ENCODE peak calls at places on chromosomes 2 and 18, in ten cellular contexts. H is astrocyte of the spinal cord; C is fibroblast of the aortic adventitia; O is epithelial cell of esophagus; K is foreskin keratinocyte; T is PC-9; S is CD8-positive, alpha-beta T cell; G is activated CD8-positive, alpha-beta T cell treated with anti-CD3 and anti-CD28 coated beads for 36 hours; W is heart right ventricle; L is HCT116. J is an unnamed sample.

GRCh38 chr2:149720615-149721014 is 133.0 kb upstream of the MMADHC start:
- DNase-seq in H (no peak), G (no peak), S (no peak), W (no peak), L (no peak), K (no peak), T (no peak), C (no peak), O (no peak), J (no peak)

GRCh38 chr2:2558476-2558875 is 227.4 kb upstream of the MYT1L start:
- DNase-seq in G (no peak), T (no peak), H (no peak), S (no peak), L (no peak), K (no peak), W (no peak), C (no peak), O (no peak), J (no peak)

GRCh38 chr2:230690439-230690838 is 22.2 kb upstream of the CAB39 start:
- DNase-seq in L (no peak), H (peak), G (no peak), T (no peak), O (no peak), C (peak), W (no peak), K (no peak), S (no peak), J (no peak)

GRCh38 chr18:5604778-5605177 is 61.0 kb upstream of the EPB41L3 start:
- DNase-seq in W (no peak), H (no peak), L (no peak), G (no peak), T (no peak), S (no peak), C (no peak), O (no peak), K (no peak), J (no peak)

GRCh38 chr18:64791211-64791610 is 642.3 kb upstream of the LINC00305 start:
- DNase-seq in O (no peak), T (no peak), G (no peak), W (no peak), L (no peak), S (no peak), H (no peak), K (no peak), C (no peak), J (no peak)

GRCh38 chr2:117621330-117621729 is 193.2 kb upstream of the DDX18 start:
- DNase-seq in L (no peak), T (peak), O (no peak), W (no peak), C (no peak), H (no peak), K (no peak), S (no peak), G (no peak), J (no peak)

GRCh38 chr2:158783923-158784322 is 11.2 kb upstream of the DAPL1 start:
- DNase-seq in L (no peak), K (peak), T (no peak), O (peak), G (no peak), C (no peak), W (no peak), S (no peak), H (no peak), J (no peak)

GRCh38 chr2:145812163-145812554 is 1292.2 kb upstream of the ZEB2 start:
- DNase-seq in G (no peak), S (no peak), L (no peak), W (no peak), T (no peak), C (no peak), H (no peak), O (no peak), K (no peak), J (no peak)

GRCh38 chr2:105125920-105126319 is 88.1 kb downstream of the MRPS9 start:
- DNase-seq in C (no peak), L (no peak), K (no peak), W (no peak), T (no peak), G (no peak), H (no peak), S (no peak), O (no peak), J (no peak)

GRCh38 chr2:238296638-238297457 is 8.4 kb upstream of the PER2 start:
- DNase-seq in T (no peak), G (no peak), W (no peak), K (no peak), O (no peak), S (no peak), L (no peak), C (no peak), H (no peak), J (peak)

GRCh38 chr18:61854578-61854977 is 38.2 kb downstream of the RNF152 start:
- DNase-seq in W (no peak), T (no peak), H (peak), L (no peak), K (no peak), O (peak), C (peak), S (no peak), G (no peak), J (no peak)

GRCh38 chr18:21450913-21451312 is 149.6 kb downstream of the ESCO1 start:
- DNase-seq in L (no peak), S (no peak), H (peak), G (no peak), K (no peak), C (no peak), W (no peak), T (no peak), O (no peak), J (no peak)

GRCh38 chr18:7367336-7367735 is 136.4 kb downstream of the LRRC30 start:
- DNase-seq in O (no peak), T (no peak), H (no peak), C (no peak), W (no peak), L (no peak), K (no peak), G (no peak), S (no peak), J (no peak)

GRCh38 chr2:43041661-43042360 is 184.6 kb downstream of the ZFP36L2 start:
- DNase-seq in G (no peak), S (no peak), K (peak), O (peak), T (peak), H (peak), W (no peak), C (peak), L (no peak), J (peak)

GRCh38 chr18:79478484-79479113 is 82.9 kb downstream of the NFATC1 start:
- DNase-seq in O (no peak), W (no peak), S (no peak), L (no peak), K (no peak), H (no peak), G (no peak), T (no peak), C (no peak), J (peak)

GRCh38 chr2:37837576-37838335 is 87.3 kb upstream of the RMDN2 start:
- DNase-seq in T (no peak), G (no peak), W (peak), K (no peak), C (peak), H (no peak), S (no peak), L (no peak), O (no peak), J (no peak)

GRCh38 chr2:88090446-88091283 is 23.0 kb downstream of the SMYD1 start:
- DNase-seq in K (no peak), W (no peak), H (no peak), L (no peak), O (no peak), C (no peak), G (peak), T (no peak), S (no peak), J (no peak)

GRCh38 chr2:207142461-207142860 is 23.3 kb downstream of the KLF7 start:
- DNase-seq in C (peak), G (peak), K (no peak), L (no peak), H (no peak), T (no peak), O (no peak), W (peak), S (no peak), J (no peak)

GRCh38 chr2:181058378-181059269 is 78.2 kb downstream of the UBE2E3 start:
- DNase-seq in H (peak), G (peak), O (peak), C (peak), T (peak), L (peak), K (no peak), W (no peak), S (peak), J (no peak)

GRCh38 chr2:102483086-102483485 is 10.1 kb downstream of the SLC9A4 start:
- DNase-seq in W (no peak), O (no peak), C (no peak), S (no peak), L (no peak), G (no peak), K (no peak), T (no peak), H (no peak), J (no peak)

GRCh38 chr2:158509928-158510797 is 53.4 kb downstream of the PKP4 start:
- DNase-seq in K (no peak), L (no peak), G (no peak), S (no peak), T (peak), C (peak), W (no peak), H (peak), O (peak), J (no peak)

GRCh38 chr2:119704670-119705120 is 25.7 kb downstream of the TMEM177 start:
- DNase-seq in W (no peak), L (no peak), H (peak), K (no peak), S (no peak), O (no peak), T (no peak), G (peak), C (peak), J (no peak)

GRCh38 chr2:42905341-42906114 is 113.1 kb upstream of the HAAO start:
- DNase-seq in C (peak), S (no peak), O (no peak), T (no peak), W (peak), K (no peak), G (no peak), L (no peak), H (peak), J (no peak)

GRCh38 chr2:133952896-133953295 is 301.0 kb upstream of the MGAT5 start:
- DNase-seq in G (no peak), C (no peak), K (no peak), S (no peak), L (no peak), W (no peak), T (no peak), H (no peak), O (no peak), J (no peak)

GRCh38 chr18:35130236-35130635 is 89.0 kb downstream of the MAPRE2 start:
- DNase-seq in O (no peak), T (no peak), G (no peak), L (no peak), K (no peak), H (no peak), W (no peak), S (no peak), C (no peak), J (no peak)

GRCh38 chr2:95059656-95060370 is 34.3 kb downstream of the MAL start:
- DNase-seq in S (no peak), W (no peak), O (no peak), K (no peak), T (peak), H (no peak), C (no peak), G (no peak), L (no peak), J (peak)

GRCh38 chr2:118489712-118490255 is 357.7 kb downstream of the EN1 start:
- DNase-seq in T (no peak), K (no peak), C (no peak), S (no peak), W (no peak), H (no peak), G (no peak), O (no peak), L (no peak), J (no peak)

GRCh38 chr2:238139141-238139840 is 823 bp downstream of the KLHL30 start:
- DNase-seq in L (no peak), H (no peak), S (no peak), K (no peak), W (no peak), O (no peak), C (no peak), G (peak), T (no peak), J (no peak)

GRCh38 chr18:67485655-67486054 is 30.9 kb downstream of the DSEL start:
- DNase-seq in K (no peak), G (no peak), H (no peak), O (no peak), L (no peak), W (no peak), T (no peak), S (no peak), C (no peak), J (no peak)

GRCh38 chr2:153455856-153456255 is 22.7 kb downstream of the RPRM start:
- DNase-seq in W (no peak), H (no peak), L (no peak), T (no peak), C (no peak), O (no peak), K (no peak), G (no peak), S (no peak), J (no peak)

GRCh38 chr18:21739604-21740473 is 753 bp upstream of the MIB1 start:
- DNase-seq in G (no peak), H (no peak), S (no peak), K (no peak), W (peak), O (no peak), T (no peak), L (no peak), C (no peak), J (no peak)

GRCh38 chr2:136188086-136188485 is 70.1 kb upstream of the CXCR4 start:
- DNase-seq in O (no peak), S (no peak), T (no peak), L (no peak), H (no peak), W (no peak), G (no peak), C (no peak), K (no peak), J (no peak)

GRCh38 chr2:209534228-209534627 is 110.4 kb downstream of the MAP2 start:
- DNase-seq in C (no peak), K (no peak), T (no peak), S (no peak), H (no peak), W (no peak), L (no peak), G (no peak), O (no peak), J (no peak)

GRCh38 chr2:163405298-163405697 is 330.5 kb downstream of the FIGN start:
- DNase-seq in T (no peak), G (no peak), S (no peak), K (no peak), W (no peak), L (no peak), H (no peak), O (no peak), C (no peak), J (no peak)

GRCh38 chr2:134244587-134244986 is 9.3 kb upstream of the MGAT5 start:
- DNase-seq in H (no peak), K (no peak), O (peak), W (no peak), G (no peak), S (no peak), C (no peak), T (no peak), L (no peak), J (no peak)

GRCh38 chr2:142140434-142140845 is 9.6 kb upstream of the LRP1B start:
- DNase-seq in T (no peak), H (peak), G (no peak), C (peak), K (no peak), W (no peak), O (peak), S (no peak), L (peak), J (no peak)

GRCh38 chr2:182324665-182325064 is 102.2 kb downstream of the PDE1A start:
- DNase-seq in T (no peak), G (no peak), K (no peak), H (peak), C (peak), S (no peak), O (peak), W (no peak), L (no peak), J (no peak)

DNA sequence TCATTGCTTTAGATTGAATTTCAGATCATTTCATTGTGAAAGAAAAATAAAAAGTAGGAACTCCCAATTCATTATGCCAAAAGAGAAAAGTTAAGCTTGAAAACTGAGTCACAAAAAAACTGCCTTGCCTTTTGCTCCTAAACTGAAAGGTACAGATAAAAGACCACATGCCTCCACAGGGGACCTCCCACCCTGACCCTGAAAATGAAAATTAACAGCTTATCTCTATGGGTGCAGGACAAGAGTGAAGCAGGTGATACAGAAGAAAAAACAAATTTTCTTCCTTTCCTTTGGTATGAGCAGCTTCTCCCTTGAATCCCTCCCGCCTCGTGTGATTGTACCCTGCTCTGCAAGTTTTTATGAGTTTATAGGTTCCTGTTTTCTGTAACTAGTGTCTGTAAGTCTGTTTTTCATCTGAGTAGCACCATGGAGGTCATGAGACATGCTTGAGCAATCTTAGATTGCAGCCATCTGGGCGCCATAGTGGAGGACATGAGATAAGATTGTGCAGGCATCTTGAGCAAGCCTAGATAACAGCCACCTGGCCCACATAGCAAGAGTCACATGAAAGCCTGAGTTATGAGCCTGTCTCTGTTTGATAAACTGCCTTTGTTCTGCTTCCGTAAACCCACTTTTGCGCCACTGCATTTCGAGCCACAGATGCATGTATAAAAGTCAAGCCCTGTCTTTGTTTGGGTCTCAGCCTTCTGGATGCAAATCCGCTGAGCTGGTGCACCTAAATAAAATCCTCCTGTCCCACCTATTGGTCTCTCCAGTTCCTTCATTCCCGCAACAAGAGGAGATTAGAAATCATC is 56.2 kb upstream of the DYNC1I2 start:
- DNase-seq in H (peak), T (no peak), L (peak), W (no peak), G (no peak), S (no peak), O (no peak), K (no peak), C (peak), J (no peak)
- TF ChIP-seq CTCF in H (no peak), T (no peak), L (no peak), W (no peak), G (no peak), S (no peak), O (no peak), K (no peak), C (no peak), J (no peak)

GRCh38 chr18:68839701-68840100 is 41.8 kb downstream of the CCDC102B start:
- DNase-seq in G (no peak), S (no peak), O (no peak), L (no peak), W (no peak), T (no peak), H (no peak), K (no peak), C (no peak), J (no peak)

GRCh38 chr18:68847219-68847860 is 49.5 kb downstream of the CCDC102B start:
- DNase-seq in O (peak), L (peak), W (no peak), H (peak), C (peak), K (no peak), S (no peak), T (peak), G (no peak), J (no peak)

GRCh38 chr18:68841301-68841700 is 43.4 kb downstream of the CCDC102B start:
- DNase-seq in L (no peak), W (no peak), O (peak), G (no peak), T (no peak), S (no peak), H (no peak), K (no peak), C (no peak), J (no peak)

GRCh38 chr18:68840554-68841263 is 42.8 kb downstream of the CCDC102B start:
- DNase-seq in C (peak), S (no peak), H (peak), T (no peak), L (peak), O (peak), W (peak), G (no peak), K (peak), J (no peak)

GRCh38 chr18:68843467-68844089 is 45.7 kb downstream of the CCDC102B start:
- DNase-seq in L (no peak), W (no peak), K (no peak), G (no peak), T (no peak), O (no peak), H (peak), C (peak), S (no peak), J (no peak)
- TF ChIP-seq CTCF in L (peak), W (no peak), K (peak), G (no peak), T (peak), O (no peak), H (peak), C (peak), S (no peak), J (peak)

DNA sequence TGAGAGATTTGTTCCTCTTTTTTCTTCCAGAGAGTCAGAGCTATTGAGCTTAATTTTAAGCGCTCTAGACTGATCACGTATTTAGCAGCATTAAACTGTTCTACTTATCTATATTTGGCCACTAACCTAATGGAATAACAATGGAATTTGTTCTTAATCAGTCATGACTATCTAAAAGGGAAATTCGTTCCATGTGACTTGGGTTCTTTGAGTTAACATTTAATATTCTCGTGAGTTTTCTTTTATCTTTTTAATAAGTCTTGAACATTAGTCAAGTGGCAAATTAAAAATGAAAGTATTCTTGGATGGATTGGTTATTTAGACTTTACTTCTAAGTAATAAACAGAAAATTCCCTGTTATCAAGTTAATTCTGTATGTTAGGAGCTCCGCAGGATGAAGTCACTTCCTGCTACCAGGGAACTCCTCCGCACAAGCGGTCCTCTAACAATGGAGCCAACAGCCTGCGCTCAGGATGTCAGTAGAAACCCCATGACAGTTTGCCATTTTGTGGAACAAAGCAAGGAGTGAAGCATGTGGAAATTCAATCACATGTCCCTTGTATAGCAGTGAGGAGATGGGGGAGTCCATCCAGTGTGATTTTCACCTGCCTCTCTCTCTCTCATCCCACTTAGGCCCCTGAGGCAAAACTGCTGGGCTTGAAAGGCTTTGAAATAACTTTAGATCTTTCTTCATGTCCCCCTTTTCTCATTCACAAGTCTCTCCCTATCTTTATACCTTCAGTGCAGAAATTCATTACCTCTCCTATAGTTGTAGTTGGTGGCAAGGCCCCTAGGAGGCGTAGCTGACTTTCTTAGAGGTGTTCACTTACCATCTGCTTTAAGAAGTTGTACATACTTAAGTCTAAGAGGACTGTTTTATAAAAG is 138.1 kb downstream of the WDR7 start:
- DNase-seq in T (no peak), W (peak), C (peak), G (peak), O (peak), S (no peak), L (peak), H (peak), K (peak), J (no peak)
- TF ChIP-seq CTCF in T (peak), W (no peak), C (peak), G (peak), O (peak), S (no peak), L (peak), H (peak), K (peak), J (peak)

GRCh38 chr2:73333564-73333963 is 40.2 kb upstream of the EGR4 start:
- DNase-seq in W (no peak), S (no peak), T (no peak), H (no peak), O (no peak), G (no peak), K (no peak), L (no peak), C (no peak), J (no peak)
- TF ChIP-seq CTCF in W (no peak), S (no peak), T (no peak), H (no peak), O (no peak), G (no peak), K (no peak), L (no peak), C (no peak), J (no peak)

GRCh38 chr2:9095690-9096089 is 92.2 kb upstream of the MBOAT2 start:
- DNase-seq in L (no peak), T (no peak), S (no peak), K (no peak), H (peak), W (peak), O (peak), G (peak), C (peak), J (no peak)
- TF ChIP-seq CTCF in L (no peak), T (no peak), S (no peak), K (peak), H (no peak), W (peak), O (peak), G (no peak), C (peak), J (peak)